ENCODE peak calls at places on chromosomes 5 and 9, in ten cellular contexts. B is stimulated activated CD4-positive, alpha-beta T cell treated with anti-CD3 and anti-CD28 coated beads, Interleukin-1b, Interleukin-23, amount 100 ng/mL, for 48 hours; Z is CD4-positive, alpha-beta memory T cell; G is PC-3; P is body of pancreas; A is germinal center; Y is MV-4-11; V is left colon; S is neural crest cell; M is T1000. J is an unnamed sample.

GRCh38 chr9:119318371-119318770 is 50.9 kb downstream of the BRINP1 start:
- DNase-seq in B (no peak), Y (no peak), M (no peak), V (no peak), A (no peak), P (no peak), S (no peak), G (no peak), Z (no peak), J (no peak)

GRCh38 chr9:89454498-89455355 is 43.2 kb downstream of the SEMA4D start:
- DNase-seq in Y (no peak), S (no peak), B (no peak), G (no peak), A (no peak), Z (no peak), V (no peak), P (no peak), M (no peak), J (no peak)

GRCh38 chr9:19161257-19162025 is 34.1 kb upstream of the PLIN2 start:
- DNase-seq in A (no peak), Z (peak), M (no peak), Y (peak), G (peak), B (peak), V (peak), P (peak), S (no peak), J (peak)

GRCh38 chr9:82570226-82570625 is 492.7 kb downstream of the RASEF start:
- DNase-seq in V (no peak), B (no peak), S (no peak), M (no peak), P (no peak), G (no peak), Z (no peak), Y (no peak), A (no peak), J (no peak)

GRCh38 chr9:111985315-111985714 is 88.7 kb downstream of the UGCG start:
- DNase-seq in Z (no peak), V (no peak), M (no peak), G (no peak), P (no peak), Y (no peak), S (no peak), A (no peak), B (no peak), J (no peak)

GRCh38 chr9:137021979-137022619 is 5.9 kb downstream of the ABCA2 start:
- DNase-seq in P (peak), M (peak), Z (peak), B (peak), G (peak), S (no peak), Y (peak), V (peak), A (peak), J (peak)

GRCh38 chr5:107557051-107557658 is 113.6 kb downstream of the EFNA5 start:
- DNase-seq in Y (peak), G (peak), P (peak), A (no peak), M (peak), Z (no peak), S (peak), B (no peak), V (no peak), J (no peak)

GRCh38 chr5:117615226-117615625 is 1040.6 kb upstream of the SEMA6A start:
- DNase-seq in S (no peak), M (no peak), V (no peak), G (no peak), Z (no peak), B (no peak), A (no peak), Y (no peak), P (no peak), J (no peak)

GRCh38 chr9:72485821-72486605 is 35.4 kb upstream of the TMC1 start:
- DNase-seq in Z (no peak), Y (no peak), V (no peak), A (no peak), S (no peak), G (no peak), B (no peak), M (no peak), P (no peak), J (no peak)

GRCh38 chr9:6864102-6864501 is 106.3 kb downstream of the KDM4C start:
- DNase-seq in G (no peak), A (no peak), V (no peak), M (no peak), S (no peak), B (no peak), Y (no peak), Z (no peak), P (no peak), J (no peak)

J was measured in activated CD8-positive, alpha-beta T cell treated with anti-CD3 and anti-CD28 coated beads, Interleukin-2, amount 10 ng/mL, durations not matched to agents 7 days and 5 days.